ENCODE peak calls at places on chromosomes 4 and X, in eight cellular contexts. P, K, A, X, S, O, J and H are unnamed samples.

GRCh38 chr4:40990202-40990898 is 224.0 kb downstream of the APBB2 start:
- DNase-seq in S (no peak), K (no peak), J (peak; percentile 75), X (no peak), A (peak; percentile 94), O (no peak), P (no peak), H (no peak)

GRCh38 chr4:182955411-182955810 is 38.2 kb upstream of the DCTD start:
- DNase-seq in O (no peak), P (no peak), K (no peak), S (no peak), J (no peak), X (no peak), A (no peak), H (no peak)

GRCh38 chr4:113951263-113951662 is 28.2 kb downstream of the ARSJ start:
- DNase-seq in A (no peak), K (no peak), S (no peak), J (no peak), O (no peak), P (no peak), X (no peak), H (no peak)

GRCh38 chr4:84931961-84932360 is 34.5 kb downstream of the WDFY3 start:
- DNase-seq in X (no peak), A (no peak), K (no peak), S (no peak), O (no peak), J (no peak), P (no peak), H (no peak)

GRCh38 chr4:167021545-167022155 is 212.6 kb downstream of the SPOCK3 start:
- DNase-seq in X (peak; percentile 11), O (peak; percentile 78), K (peak; percentile 39), J (peak; percentile 79), S (peak; percentile 8), P (peak; percentile 4), A (peak; percentile 40), H (no peak)

GRCh38 chr4:131764730-131765129 is 1384.4 kb upstream of the PCDH10 start:
- DNase-seq in K (no peak), P (no peak), S (no peak), A (no peak), O (no peak), J (no peak), X (no peak), H (no peak)

GRCh38 chr4:27198246-27198645 is 337.6 kb downstream of the STIM2 start:
- DNase-seq in A (no peak), X (no peak), J (no peak), S (no peak), O (no peak), K (no peak), P (no peak), H (no peak)

GRCh38 chrX:150482537-150483217 is 85.7 kb upstream of the MTM1 start:
- DNase-seq in P (no peak), S (no peak), K (peak; percentile 7), O (no peak), X (peak; percentile 44), J (peak; percentile 24), A (peak; percentile 69), H (no peak)

GRCh38 chr4:140358281-140358680 is 15.2 kb upstream of the SCOC start:
- DNase-seq in P (no peak), K (no peak), X (no peak), A (no peak), S (no peak), J (no peak), O (no peak), H (no peak)